ENCODE peak calls at places on chromosomes 12 and 14, in four cellular contexts. E, A, W and D are unnamed samples.

GRCh38 chr12:91191516-91192111 is 9.0 kb upstream of the DCN start:
- DNase-seq in A (peak; percentile 32), W (no peak), E (peak; percentile 27), D (no peak)

GRCh38 chr14:92323031-92323915 is at the start of gene SLC24A4:
- DNase-seq in A (no peak), W (no peak), E (no peak), D (no peak)

GRCh38 chr12:120402217-120402616 is 33.3 kb upstream of the MSI1 start:
- DNase-seq in E (no peak), A (no peak), W (no peak), D (no peak)

GRCh38 chr14:100857923-100858837 is 32.3 kb downstream of the MEG3 start:
- DNase-seq in A (no peak), W (no peak), E (no peak), D (no peak)

GRCh38 chr14:104593241-104593701 is 11.3 kb downstream of the TMEM179 start:
- DNase-seq in A (no peak), W (no peak), E (no peak), D (no peak)

GRCh38 chr14:70094631-70095030 is 94.1 kb downstream of the SLC8A3 start:
- DNase-seq in W (no peak), E (no peak), A (no peak), D (no peak)

GRCh38 chr14:72856530-72857264 is 37.2 kb downstream of the DPF3 start:
- DNase-seq in A (no peak), W (no peak), E (no peak), D (no peak)

GRCh38 chr14:72947366-72948160 is 21.3 kb downstream of the DCAF4 start:
- DNase-seq in A (no peak), E (no peak), W (no peak), D (no peak)

GRCh38 chr12:52010152-52010622 is 3.4 kb downstream of the TAMALIN start:
- DNase-seq in E (peak; percentile 63), W (peak; percentile 81), A (peak; percentile 93), D (peak; percentile 63)

GRCh38 chr12:53677612-53678133 is 1.8 kb upstream of the ATP5MC2 start:
- DNase-seq in A (no peak), W (no peak), E (no peak), D (no peak)

GRCh38 chr12:113184900-113185179 is 438 bp downstream of the DDX54 start:
- DNase-seq in A (peak; percentile 90), W (peak; percentile 66), E (peak; percentile 88), D (peak; percentile 88)

GRCh38 chr14:79920180-79920579 is 291.1 kb downstream of the DIO2 start:
- DNase-seq in E (no peak), W (no peak), A (no peak), D (no peak)

GRCh38 chr12:2501464-2502181 is 293.1 kb upstream of the FKBP4 start:
- DNase-seq in A (no peak), E (no peak), W (no peak), D (no peak)

GRCh38 chr14:68704736-68705720 is 87.8 kb downstream of the ZFP36L1 start:
- DNase-seq in A (no peak), E (no peak), W (no peak), D (no peak)

GRCh38 chr12:116759783-116760581 is 21.9 kb downstream of the RNFT2 start:
- DNase-seq in A (no peak), E (peak; percentile 29), W (no peak), D (no peak)

GRCh38 chr12:93443576-93443975 is 1.8 kb upstream of the UBE2N start:
- DNase-seq in A (no peak), E (no peak), W (no peak), D (no peak)

GRCh38 chr12:93440043-93440835 is 1.5 kb downstream of the UBE2N start:
- DNase-seq in E (no peak), A (no peak), W (no peak), D (no peak)

GRCh38 chr12:93442411-93443340 is 929 bp upstream of the UBE2N start:
- DNase-seq in A (no peak), W (no peak), E (no peak), D (no peak)

GRCh38 chr12:93441617-93442410 is at the start of gene UBE2N:
- DNase-seq in W (peak; percentile 84), E (peak; percentile 97), A (peak; percentile 96), D (peak; percentile 94)

DNA sequence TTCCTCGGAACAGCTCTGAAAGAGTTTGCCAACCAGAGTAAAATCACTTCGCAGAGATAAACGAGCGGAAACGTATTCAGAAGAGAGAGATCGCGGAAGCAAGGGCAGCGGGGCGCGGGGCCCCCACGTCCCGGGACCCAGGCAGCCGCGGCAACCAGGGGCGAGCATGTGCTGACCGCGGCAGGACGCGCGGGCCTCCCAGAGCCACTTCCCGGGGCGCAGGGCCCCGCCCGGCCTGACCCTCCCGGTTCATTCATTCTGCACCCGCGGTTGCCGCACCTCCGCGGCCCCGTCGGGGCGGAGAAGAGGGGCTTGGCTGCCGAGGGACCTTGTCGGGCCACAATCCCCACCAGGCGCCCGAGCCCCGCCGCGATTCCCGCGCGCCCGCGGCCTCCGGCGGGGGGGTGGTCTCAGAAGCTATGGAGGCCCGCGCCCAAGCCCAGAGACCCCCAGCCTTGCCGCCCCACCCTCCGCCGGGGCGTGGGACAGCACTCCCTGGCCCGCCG is 583 bp downstream of the UBE2N start:
- DNase-seq in E (peak; percentile 28), W (no peak), A (peak; percentile 58), D (peak; percentile 42)
- H3K4me3 ChIP-seq in E (peak overlapping the region; percentile 99), W (peak overlapping the region; percentile 77), A (peak overlapping the region; percentile 98), D (peak overlapping the region; percentile 100)

GRCh38 chr12:114313910-114314309 is 92.0 kb downstream of the TBX5 start:
- DNase-seq in W (no peak), A (no peak), E (no peak), D (no peak)
- TF ChIP-seq CTCF in W (peak; percentile 22), A (no peak), E (no peak), D (no peak)

GRCh38 chr14:102929349-102930137 is 7.1 kb downstream of the AMN start:
- DNase-seq in W (no peak), A (no peak), E (no peak), D (no peak)
- H3K4me3 ChIP-seq in W (no peak overlapping the region), A (peak overlapping the region; percentile 27), E (no peak overlapping the region), D (no peak overlapping the region)

GRCh38 chr14:94142836-94143235 is 13.4 kb upstream of the IFI27L2 start:
- DNase-seq in W (no peak), A (no peak), E (no peak), D (no peak)

GRCh38 chr14:94144765-94145164 is 15.4 kb upstream of the IFI27L2 start:
- DNase-seq in E (no peak), W (no peak), A (no peak), D (no peak)

GRCh38 chr14:94143711-94144110 is 14.3 kb upstream of the IFI27L2 start:
- DNase-seq in W (no peak), E (no peak), A (no peak), D (no peak)

GRCh38 chr14:94142247-94142646 is 12.8 kb upstream of the IFI27L2 start:
- DNase-seq in A (no peak), W (no peak), E (no peak), D (no peak)

GRCh38 chr14:94143239-94143638 is 13.8 kb upstream of the IFI27L2 start:
- DNase-seq in W (no peak), E (no peak), A (no peak), D (no peak)
- TF ChIP-seq CTCF in W (peak; percentile 44), E (no peak), A (no peak), D (no peak)

GRCh38 chr12:6312529-6313325 is 2.2 kb downstream of the PLEKHG6 start:
- DNase-seq in E (peak; percentile 77), A (no peak), W (no peak), D (peak; percentile 70)
- H3K4me3 ChIP-seq in E (no peak overlapping the region), A (no peak overlapping the region), W (no peak overlapping the region), D (no peak overlapping the region)